ENCODE peak calls at places on chromosomes 7 and 10, in nine cellular contexts. K is sigmoid colon; S is heart left ventricle; X is iPS DF 6.9; J is psoas muscle; C is pancreas; Y is CD4-positive, CD25-positive, alpha-beta regulatory T cell; E is small intestine; I is uterus. D is an unnamed sample.
A peak's percentile ranks its signal among the peaks of the same experiment; 100 is the strongest.

GRCh38 chr7:124071843-124072242 is 39.0 kb upstream of the TMEM229A start:
- DNase-seq in K (no peak), S (no peak), X (no peak), J (no peak), C (no peak), Y (no peak), E (no peak), I (no peak), D (no peak)

GRCh38 chr7:142089035-142089434 is 22.5 kb upstream of the MGAM2 start:
- DNase-seq in K (no peak), S (no peak), X (no peak), J (no peak), C (no peak), Y (no peak), E (no peak), I (no peak), D (no peak)

GRCh38 chr10:66148312-66148711 is 777.5 kb upstream of the LRRTM3 start:
- DNase-seq in K (no peak), S (no peak), X (no peak), J (no peak), C (no peak), Y (no peak), E (no peak), I (no peak), D (no peak)

GRCh38 chr10:2980791-2981360 is 86.5 kb upstream of the PFKP start:
- DNase-seq in K (no peak), S (no peak), X (no peak), J (no peak), C (no peak), Y (no peak), E (no peak), I (no peak), D (no peak)

GRCh38 chr7:94223375-94224084 is 171.2 kb upstream of the COL1A2 start:
- DNase-seq in K (no peak), S (no peak), X (peak; percentile 79), J (no peak), C (no peak), Y (no peak), E (peak; percentile 17), I (no peak), D (no peak)

GRCh38 chr10:72691470-72692056 is 380 bp upstream of the MCU start:
- DNase-seq in K (no peak), S (no peak), X (no peak), J (no peak), C (peak; percentile 97), Y (no peak), E (peak; percentile 73), I (no peak), D (no peak)

GRCh38 chr7:84372155-84372621 is 177.6 kb upstream of the SEMA3A start:
- DNase-seq in K (no peak), S (no peak), X (no peak), J (no peak), C (no peak), Y (no peak), E (no peak), I (no peak), D (no peak)

GRCh38 chr10:104252349-104252748 is 2.3 kb upstream of the GSTO1 start:
- DNase-seq in K (no peak), S (no peak), X (no peak), J (no peak), C (no peak), Y (no peak), E (peak; percentile 72), I (no peak), D (no peak)

GRCh38 chr10:107898392-107898791 is 733.9 kb upstream of the SORCS1 start:
- DNase-seq in K (no peak), S (no peak), X (no peak), J (no peak), C (no peak), Y (no peak), E (no peak), I (no peak), D (no peak)

GRCh38 chr10:62083868-62084267 is 182.4 kb downstream of the ARID5B start:
- DNase-seq in K (peak; percentile 84), S (peak; percentile 79), X (no peak), J (peak; percentile 57), C (peak; percentile 41), Y (no peak), E (peak; percentile 78), I (peak; percentile 69), D (no peak)

GRCh38 chr7:74482629-74483401 is 29.1 kb downstream of the GTF2IRD1 start:
- DNase-seq in K (no peak), S (no peak), X (no peak), J (peak; percentile 48), C (no peak), Y (no peak), E (no peak), I (peak; percentile 35), D (no peak)

GRCh38 chr7:105600720-105601550 is 19.6 kb upstream of the EFCAB10 start:
- DNase-seq in K (peak; percentile 21), S (no peak), X (no peak), J (no peak), C (no peak), Y (no peak), E (no peak), I (no peak), D (no peak)

GRCh38 chr10:117145019-117145418 is 6.9 kb upstream of the VAX1 start:
- DNase-seq in K (no peak), S (no peak), X (no peak), J (no peak), C (no peak), Y (no peak), E (no peak), I (no peak), D (no peak)

GRCh38 chr10:62259998-62260397 is 8.6 kb downstream of the RTKN2 start:
- DNase-seq in K (no peak), S (no peak), X (no peak), J (no peak), C (no peak), Y (no peak), E (no peak), I (no peak), D (no peak)

GRCh38 chr7:12031638-12032037 is 179.5 kb upstream of the TMEM106B start:
- DNase-seq in K (no peak), S (no peak), X (peak; percentile 31), J (no peak), C (no peak), Y (no peak), E (no peak), I (no peak), D (no peak)

GRCh38 chr10:56881218-56881617 is 520.2 kb upstream of the ZWINT start:
- DNase-seq in K (no peak), S (no peak), X (no peak), J (no peak), C (no peak), Y (no peak), E (no peak), I (no peak), D (no peak)

DNA sequence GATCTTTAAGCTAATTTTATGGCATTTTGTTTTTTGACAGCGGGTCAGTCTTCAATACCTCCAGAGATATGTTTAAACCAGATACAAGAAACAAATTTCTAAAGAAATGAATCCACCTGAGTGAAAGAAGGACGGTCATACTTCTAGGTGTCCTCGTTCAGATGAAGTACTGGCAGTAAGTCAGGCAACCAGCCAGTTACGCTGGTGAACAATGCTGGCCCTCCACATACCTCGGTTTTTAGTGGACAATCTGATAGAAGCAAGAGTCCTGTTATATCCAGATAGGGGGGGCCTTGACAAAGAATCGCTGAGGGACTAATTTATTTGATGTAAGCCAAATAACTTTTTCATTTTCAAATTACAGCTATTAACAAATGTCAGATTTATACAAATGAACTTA is 266.4 kb upstream of the KLF14 start:
- DNase-seq in K (no peak), S (no peak), X (no peak), J (no peak), C (peak; percentile 12), Y (no peak), E (no peak), I (no peak), D (no peak)
- H3K27ac ChIP-seq in K (no peak overlapping the region), S (peak overlapping the region; percentile 9), X (no peak overlapping the region), J (no peak overlapping the region), C (no peak overlapping the region), Y (no peak overlapping the region), E (no peak overlapping the region), I (peak overlapping the region; percentile 70), D (no peak overlapping the region)

GRCh38 chr10:5833814-5834213 is 20.6 kb upstream of the GDI2 start:
- DNase-seq in K (peak; percentile 19), S (no peak), X (no peak), J (no peak), C (no peak), Y (no peak), E (no peak), I (no peak), D (no peak)
- H3K4me1 ChIP-seq in K (no peaks in the 10 kb centered on the region), S (no peaks in the 10 kb centered on the region), X (no peaks in the 10 kb centered on the region), J (no peaks in the 10 kb centered on the region), C (no peaks in the 10 kb centered on the region), Y (no peaks in the 10 kb centered on the region), E (no peaks in the 10 kb centered on the region), I (no peaks in the 10 kb centered on the region), D (no peaks in the 10 kb centered on the region)

DNA sequence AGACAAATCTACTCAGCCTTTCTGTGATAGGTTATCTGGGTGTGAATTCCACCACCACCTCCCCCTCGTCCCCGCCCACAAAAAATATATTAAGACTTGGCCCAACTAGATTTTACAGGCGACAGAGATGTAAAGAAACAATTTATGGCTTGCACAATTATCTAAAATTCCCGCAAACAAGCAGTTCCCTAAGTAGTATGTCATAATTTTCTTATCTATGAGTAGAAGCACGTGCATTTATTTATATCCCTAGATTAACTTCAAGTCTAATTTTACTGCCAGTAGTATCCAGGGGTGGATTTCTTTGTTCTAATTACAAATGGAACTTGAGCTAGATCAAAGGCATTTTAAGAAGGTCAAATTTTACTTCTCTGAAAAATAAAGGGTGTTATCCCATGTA is 1.7 kb downstream of the TSPAN12 start:
- DNase-seq in K (no peak), S (no peak), X (no peak), J (no peak), C (no peak), Y (no peak), E (peak; percentile 37), I (no peak), D (no peak)
- H3K27ac ChIP-seq in K (peak overlapping the region; percentile 90), S (peak overlapping the region; percentile 96), X (no peak overlapping the region), J (no peak overlapping the region), C (no peak overlapping the region), Y (no peak overlapping the region), E (no peak overlapping the region), I (no peak overlapping the region), D (no peak overlapping the region)

GRCh38 chr10:124727389-124727960 is 16.7 kb downstream of the FAM53B start:
- DNase-seq in K (no peak), S (no peak), X (no peak), J (no peak), C (no peak), Y (no peak), E (peak; percentile 84), I (no peak), D (no peak)

GRCh38 chr10:124728830-124729661 is 15.1 kb downstream of the FAM53B start:
- DNase-seq in K (no peak), S (no peak), X (no peak), J (no peak), C (no peak), Y (no peak), E (no peak), I (peak; percentile 8), D (no peak)

GRCh38 chr10:124730790-124731189 is 13.4 kb downstream of the FAM53B start:
- DNase-seq in K (no peak), S (no peak), X (no peak), J (no peak), C (no peak), Y (no peak), E (no peak), I (no peak), D (no peak)

GRCh38 chr10:124725791-124726190 is 18.4 kb downstream of the FAM53B start:
- DNase-seq in K (peak; percentile 50), S (no peak), X (no peak), J (no peak), C (no peak), Y (no peak), E (no peak), I (peak; percentile 5), D (no peak)

GRCh38 chr10:124728071-124728829 is 15.9 kb downstream of the FAM53B start:
- DNase-seq in K (no peak), S (no peak), X (no peak), J (peak; percentile 47), C (no peak), Y (peak; percentile 68), E (no peak), I (peak; percentile 18), D (no peak)
- H3K4me1 ChIP-seq in K (peaks cover 66% of the 10 kb centered on the region), S (peaks cover 90% of the 10 kb centered on the region), X (no peaks in the 10 kb centered on the region), J (peaks cover 82% of the 10 kb centered on the region), C (no peaks in the 10 kb centered on the region), Y (peaks cover 100% of the 10 kb centered on the region), E (peaks cover 30% of the 10 kb centered on the region), I (peaks cover 21% of the 10 kb centered on the region), D (peaks cover 75% of the 10 kb centered on the region)